ENCODE peak calls at places on chromosomes 6 and 20, in four cellular contexts. One of them, this sample, is unnamed.

GRCh38 chr20:45629496-45630100 is at the start of gene WFDC10A:
- DNase-seq in uterus: no peak
- DNase-seq in mesendoderm: peak
- DNase-seq in stomach: peak
- DNase-seq in this sample: peak

GRCh38 chr6:122778961-122779671 is 400 bp upstream of the FABP7 start:
- DNase-seq in mesendoderm: peak
- DNase-seq in uterus: no peak
- DNase-seq in stomach: no peak
- DNase-seq in this sample: no peak

GRCh38 chr6:12196326-12196936 is 93.7 kb upstream of the EDN1 start:
- DNase-seq in mesendoderm: peak
- DNase-seq in stomach: no peak
- DNase-seq in uterus: no peak
- DNase-seq in this sample: no peak

GRCh38 chr6:150299873-150300485 is 68.8 kb upstream of the IYD start:
- DNase-seq in stomach: no peak
- DNase-seq in mesendoderm: no peak
- DNase-seq in uterus: no peak
- DNase-seq in this sample: no peak

GRCh38 chr6:30763618-30764489 is 19.5 kb upstream of the IER3 start:
- DNase-seq in mesendoderm: peak
- DNase-seq in uterus: no peak
- DNase-seq in stomach: no peak
- DNase-seq in this sample: no peak

GRCh38 chr6:127459231-127459641 is at the start of gene KIAA0408:
- DNase-seq in uterus: peak
- DNase-seq in stomach: peak
- DNase-seq in mesendoderm: peak
- DNase-seq in this sample: no peak

GRCh38 chr6:165842291-165842936 is 179.4 kb upstream of the PDE10A start:
- DNase-seq in uterus: no peak
- DNase-seq in mesendoderm: no peak
- DNase-seq in stomach: no peak
- DNase-seq in this sample: no peak

GRCh38 chr6:125598422-125598821 is 151.0 kb upstream of the HEY2 start:
- DNase-seq in mesendoderm: peak
- DNase-seq in uterus: peak
- DNase-seq in stomach: no peak
- DNase-seq in this sample: no peak

GRCh38 chr6:96939019-96939805 is 14.7 kb downstream of the KLHL32 start:
- DNase-seq in stomach: no peak
- DNase-seq in uterus: no peak
- DNase-seq in mesendoderm: peak
- DNase-seq in this sample: no peak

GRCh38 chr6:82957171-82957894 is 108.3 kb downstream of the UBE3D start:
- DNase-seq in uterus: no peak
- DNase-seq in stomach: no peak
- DNase-seq in mesendoderm: peak
- DNase-seq in this sample: no peak

GRCh38 chr6:116246089-116246488 is 7.8 kb downstream of the TSPYL4 start:
- DNase-seq in uterus: no peak
- DNase-seq in mesendoderm: no peak
- DNase-seq in stomach: no peak
- DNase-seq in this sample: no peak

GRCh38 chr20:58710481-58711265 is 18.1 kb downstream of the NPEPL1 start:
- DNase-seq in mesendoderm: no peak
- DNase-seq in uterus: no peak
- DNase-seq in stomach: no peak
- DNase-seq in this sample: no peak

GRCh38 chr6:2876210-2877056 is 26.7 kb downstream of the SERPINB9 start:
- DNase-seq in mesendoderm: peak
- DNase-seq in stomach: peak
- DNase-seq in uterus: peak
- DNase-seq in this sample: peak

GRCh38 chr6:47250302-47250701 is 59.4 kb downstream of the TNFRSF21 start:
- DNase-seq in stomach: no peak
- DNase-seq in uterus: no peak
- DNase-seq in mesendoderm: no peak
- DNase-seq in this sample: no peak

GRCh38 chr6:37550436-37550835 is 50.7 kb upstream of the CCDC167 start:
- DNase-seq in uterus: no peak
- DNase-seq in stomach: no peak
- DNase-seq in mesendoderm: no peak
- DNase-seq in this sample: peak

DNA sequence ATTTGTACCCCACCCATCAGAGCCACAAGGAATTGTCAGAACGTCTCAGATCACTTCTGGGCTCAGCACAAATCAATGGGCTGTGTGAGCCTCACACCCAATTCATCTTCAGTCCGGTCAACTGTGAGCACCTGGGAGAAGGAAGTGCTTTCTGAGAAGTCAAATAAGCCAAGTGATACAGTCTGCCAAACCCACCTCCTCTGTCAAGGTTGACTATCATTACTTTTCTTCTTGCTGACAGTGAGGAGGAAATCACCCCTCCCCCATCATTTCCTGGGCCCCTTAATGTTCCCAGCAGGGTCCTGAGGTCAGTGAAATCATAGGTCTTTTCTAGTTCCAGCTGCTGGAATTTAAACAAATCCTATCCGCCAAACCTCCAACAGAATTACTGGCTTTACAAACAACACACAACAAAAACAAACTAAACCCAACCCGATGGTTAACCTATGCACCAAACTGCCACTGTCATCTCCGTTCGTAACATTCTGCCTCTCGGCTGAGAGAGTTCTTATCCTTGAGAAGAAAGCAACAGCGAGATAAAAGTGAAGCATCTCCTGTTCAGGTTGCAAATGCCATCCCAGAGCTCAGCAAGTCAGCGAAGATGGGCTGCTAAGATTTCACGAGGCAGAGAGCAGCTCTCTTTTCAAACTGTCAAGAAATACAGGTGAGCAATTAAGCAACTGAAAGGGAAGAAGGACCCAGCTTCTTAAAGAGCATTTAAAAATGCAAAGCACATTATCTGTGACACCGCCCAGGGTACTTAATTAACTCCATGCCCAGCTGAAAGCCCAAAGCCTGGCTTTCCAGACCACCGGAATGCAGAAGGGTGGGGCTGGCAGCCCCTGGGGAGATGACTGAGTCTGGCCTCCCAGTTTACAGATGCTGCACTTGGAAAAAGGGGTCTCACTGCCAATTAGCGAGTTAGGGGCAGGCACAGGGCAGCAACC is 24.7 kb downstream of the GFOD1 start:
- DNase-seq in mesendoderm: peak
- DNase-seq in uterus: no peak
- DNase-seq in stomach: no peak
- DNase-seq in this sample: no peak
- H3K27ac ChIP-seq in mesendoderm: peak
- H3K27ac ChIP-seq in uterus: no peak
- H3K27ac ChIP-seq in stomach: no peak
- H3K27ac ChIP-seq in this sample: no peak

DNA sequence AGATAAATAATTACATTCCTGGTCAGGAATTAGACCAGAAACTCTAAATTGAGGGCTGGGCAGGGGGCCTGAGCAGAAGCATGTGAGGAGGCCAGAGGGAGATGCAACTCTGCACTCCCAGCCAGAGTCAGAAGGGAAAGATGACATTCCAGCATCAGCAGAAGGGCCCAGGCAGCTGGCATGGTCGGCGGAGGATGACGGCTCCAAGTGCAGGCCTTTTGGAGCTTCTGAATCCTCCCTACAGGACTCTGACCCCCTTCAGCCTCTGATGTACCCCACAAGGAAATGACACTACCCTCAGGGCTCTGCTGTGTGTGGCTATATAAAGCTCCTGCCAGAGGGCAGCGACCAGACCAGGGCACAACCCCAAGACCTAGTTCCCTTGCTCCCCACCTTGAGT is 1.9 kb downstream of the LRFN2 start:
- DNase-seq in mesendoderm: peak
- DNase-seq in uterus: no peak
- DNase-seq in stomach: no peak
- DNase-seq in this sample: no peak
- H3K27ac ChIP-seq in mesendoderm: no peak
- H3K27ac ChIP-seq in uterus: no peak
- H3K27ac ChIP-seq in stomach: no peak
- H3K27ac ChIP-seq in this sample: no peak

GRCh38 chr6:22087960-22088716 is 208.7 kb downstream of the PRL start:
- DNase-seq in uterus: no peak
- DNase-seq in stomach: no peak
- DNase-seq in mesendoderm: no peak
- DNase-seq in this sample: no peak
- H3K27ac ChIP-seq in uterus: no peak
- H3K27ac ChIP-seq in stomach: no peak
- H3K27ac ChIP-seq in mesendoderm: no peak
- H3K27ac ChIP-seq in this sample: no peak

GRCh38 chr20:53678315-53678989 is 84.8 kb upstream of the ZNF217 start:
- DNase-seq in uterus: no peak
- DNase-seq in stomach: no peak
- DNase-seq in mesendoderm: no peak
- DNase-seq in this sample: no peak
- H3K27ac ChIP-seq in uterus: peak
- H3K27ac ChIP-seq in stomach: peak
- H3K27ac ChIP-seq in mesendoderm: no peak
- H3K27ac ChIP-seq in this sample: no peak

GRCh38 chr6:118659513-118660217 is 8.3 kb upstream of the CEP85L start:
- DNase-seq in mesendoderm: no peak
- DNase-seq in stomach: peak
- DNase-seq in uterus: no peak
- DNase-seq in this sample: no peak
- H3K27ac ChIP-seq in mesendoderm: no peak
- H3K27ac ChIP-seq in stomach: peak
- H3K27ac ChIP-seq in uterus: no peak
- H3K27ac ChIP-seq in this sample: no peak

DNA sequence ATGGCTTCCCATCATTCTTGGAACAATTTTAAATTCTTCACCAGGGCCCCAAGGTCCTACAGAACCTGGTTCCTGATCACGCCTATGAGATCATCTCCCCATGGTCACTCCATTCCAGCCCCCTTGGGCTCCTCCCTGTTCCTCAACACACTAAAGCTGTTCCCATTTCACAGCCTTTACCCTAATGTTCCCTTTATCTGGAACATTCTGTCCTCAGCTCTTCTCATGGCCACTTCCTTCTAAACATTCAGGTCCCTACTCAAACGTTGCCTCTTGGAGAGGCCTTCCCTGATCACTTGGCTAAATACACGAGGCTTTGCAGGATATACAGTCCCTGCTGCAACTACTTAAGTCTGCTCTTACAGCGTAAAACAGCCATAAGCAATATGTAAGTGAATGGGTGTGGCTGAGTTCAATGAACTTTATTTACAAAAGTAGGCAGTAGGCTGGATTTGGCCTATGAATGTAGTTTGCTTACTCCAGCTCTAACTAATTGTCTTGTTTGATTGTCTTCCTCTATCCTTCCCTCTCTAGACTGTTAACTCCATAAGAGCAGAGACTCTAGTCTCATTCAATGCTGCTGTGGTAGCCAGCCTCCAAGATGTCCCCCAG is 29.5 kb upstream of the TTPAL start:
- DNase-seq in uterus: no peak
- DNase-seq in stomach: no peak
- DNase-seq in mesendoderm: no peak
- DNase-seq in this sample: no peak
- H3K27ac ChIP-seq in uterus: no peak
- H3K27ac ChIP-seq in stomach: no peak
- H3K27ac ChIP-seq in mesendoderm: no peak
- H3K27ac ChIP-seq in this sample: no peak